ENCODE peak calls at places on chromosome 2, in four cellular contexts. N is kidney; C is tibial nerve; U is CD8-positive, alpha-beta memory T cell. D is an unnamed sample.
A peak's percentile ranks its signal among the peaks of the same experiment; 100 is the strongest.

GRCh38 chr2:30439879-30440278 is 7.2 kb upstream of the LCLAT1 start:
- DNase-seq in U (peak; percentile 51), N (no peak), C (no peak), D (no peak)

GRCh38 chr2:201218780-201219179 is 35.8 kb downstream of the CASP10 start:
- DNase-seq in N (no peak), C (no peak), U (no peak), D (no peak)

GRCh38 chr2:205058409-205058808 is 513.1 kb downstream of the PARD3B start:
- DNase-seq in C (no peak), N (no peak), U (no peak), D (no peak)

GRCh38 chr2:202014328-202015034 is 19.2 kb upstream of the FZD7 start:
- DNase-seq in N (no peak), C (no peak), U (no peak), D (no peak)

GRCh38 chr2:128169933-128170709 is 79.1 kb downstream of the UGGT1 start:
- DNase-seq in U (no peak), N (no peak), C (no peak), D (no peak)

GRCh38 chr2:65666156-65666725 is 233.8 kb upstream of the SPRED2 start:
- DNase-seq in C (no peak), U (no peak), N (no peak), D (no peak)

GRCh38 chr2:164896226-164896625 is 54.6 kb upstream of the COBLL1 start:
- DNase-seq in U (no peak), C (no peak), N (no peak), D (no peak)

GRCh38 chr2:62344472-62344871 is 148.6 kb downstream of the B3GNT2 start:
- DNase-seq in C (no peak), U (no peak), N (no peak), D (no peak)

GRCh38 chr2:224442092-224442999 is 40.4 kb upstream of the FAM124B start:
- DNase-seq in C (no peak), U (no peak), N (peak; percentile 80), D (no peak)

GRCh38 chr2:181782630-181783029 is 102.3 kb upstream of the NEUROD1 start:
- DNase-seq in N (no peak), C (no peak), U (no peak), D (no peak)

GRCh38 chr2:58428286-58428552 is 187.1 kb upstream of the FANCL start:
- DNase-seq in N (no peak), C (no peak), U (no peak), D (peak; percentile 6)

GRCh38 chr2:21683838-21684237 is 560.1 kb downstream of the TDRD15 start:
- DNase-seq in U (no peak), C (no peak), N (no peak), D (no peak)

GRCh38 chr2:60091311-60091710 is 462.1 kb downstream of the BCL11A start:
- DNase-seq in N (no peak), U (no peak), C (no peak), D (no peak)

GRCh38 chr2:16026816-16027501 is 86.6 kb downstream of the MYCN start:
- DNase-seq in N (no peak), C (no peak), U (no peak), D (no peak)

GRCh38 chr2:61178603-61179545 is 16.9 kb downstream of the C2orf74 start:
- DNase-seq in N (no peak), U (no peak), C (no peak), D (peak; percentile 35)

GRCh38 chr2:31266804-31267203 is 32.9 kb downstream of the EHD3 start:
- DNase-seq in N (no peak), C (no peak), U (no peak), D (no peak)

GRCh38 chr2:126863336-126864015 is 35.2 kb upstream of the TEX51 start:
- DNase-seq in C (no peak), N (no peak), U (no peak), D (no peak)

GRCh38 chr2:174210861-174211260 is 37.5 kb downstream of the OLA1 start:
- DNase-seq in U (no peak), C (no peak), N (no peak), D (no peak)

GRCh38 chr2:54371461-54372065 is 84.6 kb upstream of the SPTBN1 start:
- DNase-seq in C (no peak), N (no peak), U (no peak), D (no peak)

GRCh38 chr2:121638333-121638732 is 10.9 kb downstream of the CLASP1 start:
- DNase-seq in U (no peak), C (no peak), N (no peak), D (no peak)

GRCh38 chr2:48457227-48457626 is 72.7 kb upstream of the STON1 start:
- DNase-seq in U (no peak), N (no peak), C (no peak), D (no peak)

GRCh38 chr2:65292095-65292378 is 64.4 kb downstream of the ACTR2 start:
- DNase-seq in U (no peak), N (no peak), C (no peak), D (no peak)

GRCh38 chr2:179488563-179488962 is 223.9 kb upstream of the SESTD1 start:
- DNase-seq in N (no peak), C (no peak), U (no peak), D (no peak)

GRCh38 chr2:121245120-121245820 is 39.7 kb downstream of the TFCP2L1 start:
- DNase-seq in C (no peak), U (no peak), N (peak; percentile 39), D (no peak)

GRCh38 chr2:25887624-25888242 is 9.4 kb upstream of the ASXL2 start:
- DNase-seq in U (no peak), N (no peak), C (no peak), D (no peak)

GRCh38 chr2:162972383-162972782 is 133.8 kb upstream of the KCNH7 start:
- DNase-seq in U (no peak), C (no peak), N (no peak), D (no peak)

DNA sequence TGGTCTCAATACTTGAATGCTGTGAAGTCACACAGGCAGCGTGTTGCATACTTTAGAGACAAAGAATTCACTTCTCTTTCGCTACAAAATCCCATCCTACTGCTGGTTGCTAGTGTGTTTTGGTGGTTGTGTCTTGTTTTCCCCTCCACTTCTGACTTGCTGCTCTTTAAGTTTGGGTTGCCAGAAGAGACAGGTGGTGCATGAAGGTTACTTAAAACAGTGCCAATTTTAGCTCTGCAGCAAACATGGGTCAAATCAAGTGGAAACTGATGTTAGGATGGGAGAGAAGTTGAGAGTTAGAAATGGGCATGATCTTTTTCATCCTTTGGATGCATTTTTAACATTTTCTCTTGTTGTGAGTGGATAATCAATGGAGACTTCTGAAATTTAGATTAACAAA is 136.2 kb upstream of the KCNH7 start:
- DNase-seq in N (no peak), C (no peak), U (no peak), D (no peak)
- H3K4me1 ChIP-seq in N (no peaks in the 10 kb centered on the region), C (no peaks in the 10 kb centered on the region), U (no peaks in the 10 kb centered on the region), D (no peaks in the 10 kb centered on the region)

GRCh38 chr2:9256147-9256546 is 49.5 kb downstream of the ASAP2 start:
- DNase-seq in N (no peak), U (no peak), C (no peak), D (no peak)

GRCh38 chr2:9260411-9261037 is 53.9 kb downstream of the ASAP2 start:
- DNase-seq in U (no peak), N (no peak), C (no peak), D (no peak)

GRCh38 chr2:9258953-9259399 is 52.4 kb downstream of the ASAP2 start:
- DNase-seq in C (no peak), U (no peak), N (peak; percentile 92), D (no peak)

GRCh38 chr2:9256570-9257043 is 50.0 kb downstream of the ASAP2 start:
- DNase-seq in N (no peak), U (no peak), C (no peak), D (no peak)

DNA sequence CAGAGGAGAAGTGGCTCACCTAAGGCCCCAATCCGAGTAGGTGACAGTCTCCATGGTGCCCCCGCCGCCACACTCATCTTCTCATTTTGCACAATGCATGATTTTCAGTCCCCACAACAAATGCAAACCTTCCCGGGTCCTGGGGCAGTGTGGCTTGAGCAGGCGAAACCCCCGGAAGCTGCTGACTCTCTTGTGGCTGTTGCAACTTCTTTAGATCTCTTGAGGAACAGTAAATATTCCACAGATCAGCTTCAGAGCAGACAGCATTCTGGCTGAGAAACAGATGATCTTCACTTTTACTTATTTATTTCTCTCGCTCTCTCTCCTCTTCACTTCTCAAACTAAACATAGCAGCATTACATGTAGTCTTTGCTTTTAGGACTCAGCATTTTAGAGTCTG is 51.9 kb downstream of the ASAP2 start:
- DNase-seq in N (no peak), U (no peak), C (no peak), D (peak; percentile 61)
- H3K4me1 ChIP-seq in N (peaks cover 60% of the 10 kb centered on the region), U (no peaks in the 10 kb centered on the region), C (peaks cover 59% of the 10 kb centered on the region), D (peaks cover 23% of the 10 kb centered on the region)

GRCh38 chr2:165953306-165953654 is 296 bp downstream of the TTC21B start:
- DNase-seq in N (no peak), C (no peak), U (no peak), D (no peak)
- H3K4me1 ChIP-seq in N (peaks cover 13% of the 10 kb centered on the region), C (peaks cover 17% of the 10 kb centered on the region), U (peaks cover 31% of the 10 kb centered on the region), D (peaks cover 42% of the 10 kb centered on the region)

GRCh38 chr2:99487906-99488305 is 1.9 kb downstream of the REV1 start:
- DNase-seq in C (no peak), N (no peak), U (no peak), D (no peak)

GRCh38 chr2:99485824-99486223 is 4.0 kb downstream of the REV1 start:
- DNase-seq in C (no peak), N (no peak), U (no peak), D (no peak)

GRCh38 chr2:99488587-99488998 is 1.2 kb downstream of the REV1 start:
- DNase-seq in U (peak; percentile 14), N (no peak), C (no peak), D (peak; percentile 19)

GRCh38 chr2:99484205-99484604 is 5.6 kb downstream of the REV1 start:
- DNase-seq in C (no peak), U (no peak), N (no peak), D (no peak)

DNA sequence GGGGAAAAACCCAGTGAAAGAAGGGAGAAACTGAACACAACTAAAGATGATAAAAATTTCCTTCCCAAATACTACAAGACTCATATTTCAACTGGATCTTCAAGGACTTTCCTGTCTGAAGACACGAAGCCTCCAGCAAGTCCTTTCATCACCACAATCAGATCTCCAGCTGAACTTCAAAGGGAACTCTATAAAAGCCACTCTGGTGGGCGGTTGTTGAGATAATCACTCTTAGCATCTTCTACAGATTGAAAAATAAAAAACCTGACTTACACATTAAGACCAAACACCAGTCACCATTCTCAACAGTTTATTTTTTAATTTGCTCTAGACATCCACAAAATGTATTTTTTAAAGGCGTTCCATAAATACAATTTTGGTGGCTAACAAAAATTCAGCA is 4.4 kb downstream of the REV1 start:
- DNase-seq in C (no peak), U (no peak), N (no peak), D (peak; percentile 10)
- H3K4me1 ChIP-seq in C (no peaks in the 10 kb centered on the region), U (peaks cover 32% of the 10 kb centered on the region), N (peaks cover 13% of the 10 kb centered on the region), D (peaks cover 35% of the 10 kb centered on the region)

GRCh38 chr2:23600336-23600735 is 215.4 kb downstream of the KLHL29 start:
- DNase-seq in N (peak; percentile 35), U (no peak), C (no peak), D (no peak)
- H3K4me1 ChIP-seq in N (no peaks in the 10 kb centered on the region), U (no peaks in the 10 kb centered on the region), C (peaks cover 3% of the 10 kb centered on the region), D (no peaks in the 10 kb centered on the region)

GRCh38 chr2:69636395-69636794 is 7.1 kb downstream of the AAK1 start:
- DNase-seq in N (no peak), U (no peak), C (no peak), D (no peak)
- H3K4me1 ChIP-seq in N (no peaks in the 10 kb centered on the region), U (peaks cover 69% of the 10 kb centered on the region), C (peaks cover under 1% of the 10 kb centered on the region), D (peaks cover 77% of the 10 kb centered on the region)

DNA sequence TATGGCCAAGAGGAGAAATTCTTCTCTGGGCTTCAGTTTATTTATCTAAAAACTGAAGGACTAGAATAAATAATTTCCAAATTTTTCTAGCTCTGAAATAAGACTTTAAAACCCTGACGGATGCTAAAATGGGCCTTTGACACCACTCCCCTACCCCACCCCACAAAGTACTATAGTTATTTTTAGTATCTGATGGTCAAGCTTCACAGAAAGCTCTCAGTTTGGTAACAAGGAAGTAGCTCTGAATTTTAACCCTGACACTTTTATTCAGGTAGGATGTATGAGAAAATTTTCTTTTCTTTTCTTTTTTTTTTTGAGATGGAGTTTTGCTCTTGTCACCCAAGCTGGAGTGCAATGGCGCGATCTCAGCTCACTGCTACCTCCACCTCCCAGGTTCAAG is 2.4 kb downstream of the RBKS start:
- DNase-seq in C (no peak), N (no peak), U (no peak), D (no peak)
- H3K4me1 ChIP-seq in C (no peaks in the 10 kb centered on the region), N (peaks cover 17% of the 10 kb centered on the region), U (peaks cover 31% of the 10 kb centered on the region), D (peaks cover 31% of the 10 kb centered on the region)